ENCODE peak calls at places on chromosomes 2 and 18, in seven cellular contexts. H is left ventricle myocardium superior; I is non-pigmented ciliary epithelial cell; O is ELR; K is thoracic aorta; Q is Caki2; V is stimulated activated CD4-positive, alpha-beta T cell treated with anti-CD3 and anti-CD28 coated beads, Interleukin-4, amount 100 ng/mL, for 24 hours. W is an unnamed sample.

GRCh38 chr2:204019572-204020501 is 83.3 kb downstream of the ICOS start:
- DNase-seq in K (no peak), I (peak; percentile 28), H (no peak), O (peak; percentile 77), Q (peak; percentile 2), V (peak; percentile 76), W (peak; percentile 70)

GRCh38 chr18:24176727-24177416 is 38.0 kb downstream of the CABYR start:
- DNase-seq in O (peak; percentile 71), Q (peak; percentile 20), K (no peak), V (peak; percentile 52), H (peak; percentile 58), I (no peak), W (no peak)

GRCh38 chr2:26016012-26016742 is 17.7 kb upstream of the RAB10 start:
- DNase-seq in I (no peak), Q (no peak), K (no peak), V (no peak), O (no peak), H (no peak), W (no peak)

GRCh38 chr2:113083311-113083710 is 15.5 kb downstream of the IL1F10 start:
- DNase-seq in Q (no peak), K (no peak), O (no peak), H (no peak), V (peak; percentile 29), I (no peak), W (no peak)

GRCh38 chr18:77597726-77598125 is 348.1 kb downstream of the GALR1 start:
- DNase-seq in I (no peak), V (no peak), K (no peak), H (no peak), O (no peak), Q (no peak), W (no peak)

GRCh38 chr2:41940715-41941114 is 107.1 kb upstream of the PKDCC start:
- DNase-seq in Q (no peak), H (peak; percentile 54), V (no peak), O (no peak), K (no peak), I (no peak), W (no peak)

GRCh38 chr2:171297951-171298350 is 135.8 kb downstream of the METTL8 start:
- DNase-seq in Q (peak; percentile 60), K (no peak), I (no peak), V (no peak), O (peak; percentile 39), H (no peak), W (no peak)

GRCh38 chr2:190843874-190844699 is 36.5 kb upstream of the GLS start:
- DNase-seq in O (peak; percentile 87), K (no peak), V (peak; percentile 64), H (no peak), Q (peak; percentile 95), I (no peak), W (peak; percentile 93)

GRCh38 chr18:68441241-68441640 is 273.7 kb downstream of the TMX3 start:
- DNase-seq in I (no peak), V (no peak), O (no peak), Q (no peak), K (no peak), H (no peak), W (no peak)

GRCh38 chr2:29923110-29923721 is 1.8 kb upstream of the ALK start:
- DNase-seq in H (peak; percentile 70), I (no peak), Q (peak; percentile 35), K (no peak), V (peak; percentile 47), O (peak; percentile 69), W (peak; percentile 41)

GRCh38 chr2:30232801-30233130 is 1.4 kb downstream of the LBH start:
- DNase-seq in Q (peak; percentile 19), K (no peak), V (peak; percentile 42), I (no peak), O (no peak), H (no peak), W (no peak)

GRCh38 chr2:138137949-138138348 is 173.7 kb downstream of the HNMT start:
- DNase-seq in V (no peak), K (no peak), I (no peak), O (no peak), H (no peak), Q (no peak), W (no peak)